ENCODE peak calls at places on chromosome 1, in six cellular contexts. J is body of pancreas, U is cardiac fibroblast, X is adrenal gland, G is bronchial epithelial cell, Y is Panc1. T is an unnamed sample.

GRCh38 chr1:23477359-23478144 is 6.4 kb downstream of the ASAP3 start:
- DNase-seq in Y (no peak), G (peak; percentile 63), U (no peak), J (no peak), X (no peak), T (no peak)

GRCh38 chr1:13593511-13594131 is 10.0 kb downstream of the PDPN start:
- DNase-seq in J (peak; percentile 56), G (peak; percentile 97), Y (no peak), X (peak; percentile 23), U (peak; percentile 90), T (no peak)

GRCh38 chr1:188937965-188938551 is 1539.6 kb downstream of the BRINP3 start:
- DNase-seq in X (no peak), Y (peak; percentile 12), J (no peak), U (no peak), G (no peak), T (no peak)

GRCh38 chr1:119587328-119587727 is 60.7 kb downstream of the ZNF697 start:
- DNase-seq in Y (no peak), U (peak; percentile 46), G (no peak), J (no peak), X (peak; percentile 73), T (no peak)

GRCh38 chr1:160428655-160429054 is 28.3 kb downstream of the VANGL2 start:
- DNase-seq in G (peak; percentile 54), U (peak; percentile 61), J (peak; percentile 77), Y (no peak), X (peak; percentile 61), T (no peak)

GRCh38 chr1:18328803-18329202 is 151.9 kb upstream of the KLHDC7A start:
- DNase-seq in G (no peak), J (no peak), U (no peak), X (no peak), Y (no peak), T (no peak)

GRCh38 chr1:32753532-32754281 is 51.1 kb upstream of the SYNC start:
- DNase-seq in G (peak; percentile 59), U (peak; percentile 39), Y (no peak), X (peak; percentile 80), J (peak; percentile 84), T (peak; percentile 90)

GRCh38 chr1:234823191-234824176 is 213.5 kb upstream of the IRF2BP2 start:
- DNase-seq in G (no peak), J (peak; percentile 34), U (no peak), Y (no peak), X (no peak), T (no peak)

GRCh38 chr1:153614189-153614900 is 1.4 kb upstream of the S100A16 start:
- DNase-seq in J (no peak), U (no peak), X (no peak), Y (no peak), G (peak; percentile 14), T (no peak)

GRCh38 chr1:243850013-243850367 is at the start of gene AKT3:
- DNase-seq in Y (no peak), G (no peak), X (peak; percentile 87), U (no peak), J (no peak), T (no peak)

GRCh38 chr1:64966158-64966963 is at the start of gene JAK1:
- DNase-seq in Y (no peak), U (peak; percentile 72), G (peak; percentile 43), X (peak; percentile 85), J (peak; percentile 87), T (peak; percentile 90)

GRCh38 chr1:203280061-203280460 is 25.3 kb upstream of the BTG2 start:
- DNase-seq in J (no peak), U (no peak), G (no peak), Y (no peak), X (no peak), T (no peak)

GRCh38 chr1:168180148-168180524 is 1.4 kb downstream of the TIPRL start:
- DNase-seq in U (no peak), X (no peak), J (no peak), Y (no peak), G (no peak), T (no peak)

GRCh38 chr1:29325675-29326074 is 89.4 kb downstream of the PTPRU start:
- DNase-seq in J (no peak), X (no peak), G (no peak), U (no peak), Y (no peak), T (no peak)

DNA sequence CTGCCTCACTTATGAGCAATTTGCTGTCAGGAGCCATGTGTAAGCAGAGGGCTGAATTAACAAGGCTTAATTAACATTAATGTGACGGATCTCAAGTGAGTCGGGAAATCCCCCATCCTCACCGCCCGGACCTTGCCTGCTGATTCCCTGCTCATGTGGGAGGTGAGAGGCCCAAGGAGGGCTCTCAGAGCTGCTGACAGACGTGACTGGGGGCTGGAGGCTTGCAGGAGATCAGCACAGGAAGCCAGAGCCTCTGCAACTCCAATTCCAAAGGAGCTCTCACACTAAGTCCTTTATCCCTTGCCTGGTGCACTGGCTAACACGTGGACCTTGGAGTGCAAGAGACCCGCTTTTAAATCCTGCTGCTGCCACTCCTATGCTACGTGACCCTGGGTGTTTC is 19.4 kb downstream of the LRP8 start:
- DNase-seq in J (no peak), G (no peak), X (no peak), U (no peak), Y (no peak), T (no peak)
- TF ChIP-seq CTCF in J (no peak), G (no peak), X (no peak), U (no peak), Y (no peak), T (no peak)

DNA sequence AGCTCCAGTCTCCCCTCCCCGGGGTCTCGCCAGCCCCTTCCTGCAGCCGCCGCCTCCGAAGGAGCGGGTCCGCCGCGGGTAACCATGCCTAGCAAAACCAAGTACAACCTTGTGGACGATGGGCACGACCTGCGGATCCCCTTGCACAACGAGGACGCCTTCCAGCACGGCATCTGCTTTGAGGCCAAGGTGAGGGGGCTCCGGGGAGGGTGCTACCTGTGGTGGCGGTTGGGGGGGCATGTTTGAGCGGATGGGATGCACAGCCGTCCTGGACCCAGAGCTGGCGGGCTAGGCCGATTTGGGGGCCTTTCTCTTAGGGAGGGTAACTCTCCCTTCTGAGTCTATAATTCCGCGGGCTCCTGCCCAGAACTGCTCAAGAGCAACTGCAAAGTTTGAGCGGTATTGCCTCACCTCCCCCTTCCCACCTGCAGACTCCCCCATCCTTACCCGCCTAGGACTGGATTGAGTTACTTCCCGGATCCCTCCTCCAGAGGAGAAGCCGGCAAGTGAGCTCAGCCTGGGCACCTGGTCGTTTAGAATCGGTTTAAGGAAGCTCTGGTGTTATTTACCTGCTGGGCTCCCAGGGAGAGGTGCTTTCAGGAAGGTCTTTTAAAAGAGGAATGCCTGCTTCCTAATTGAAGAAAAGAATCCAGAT is 730 bp downstream of the NOS1AP start:
- DNase-seq in J (peak; percentile 65), X (peak; percentile 30), G (no peak), U (no peak), Y (no peak), T (peak; percentile 71)
- TF ChIP-seq CTCF in J (no peak), X (no peak), G (no peak), U (no peak), Y (no peak), T (no peak)

GRCh38 chr1:35284852-35285251 is 16.3 kb downstream of the ZMYM4 start:
- DNase-seq in X (no peak), G (no peak), Y (no peak), U (no peak), J (no peak), T (no peak)

GRCh38 chr1:35290452-35290851 is 21.9 kb downstream of the ZMYM4 start:
- DNase-seq in Y (no peak), X (no peak), U (no peak), G (no peak), J (no peak), T (no peak)

GRCh38 chr1:35282172-35282571 is 13.7 kb downstream of the ZMYM4 start:
- DNase-seq in X (no peak), J (no peak), Y (no peak), G (no peak), U (no peak), T (no peak)

GRCh38 chr1:35288761-35289160 is 20.3 kb downstream of the ZMYM4 start:
- DNase-seq in Y (no peak), U (peak; percentile 73), X (no peak), J (no peak), G (peak; percentile 45), T (no peak)

GRCh38 chr1:35287807-35288640 is 19.5 kb downstream of the ZMYM4 start:
- DNase-seq in J (no peak), Y (no peak), U (peak; percentile 83), X (no peak), G (peak; percentile 63), T (no peak)
- TF ChIP-seq CTCF in J (no peak), Y (no peak), U (no peak), X (no peak), G (no peak), T (no peak)

GRCh38 chr1:226708342-226708780 is 30.7 kb downstream of the ITPKB start:
- DNase-seq in X (no peak), Y (no peak), U (peak; percentile 92), J (no peak), G (peak; percentile 80), T (no peak)
- TF ChIP-seq CTCF in X (no peak), Y (no peak), U (no peak), J (no peak), G (no peak), T (no peak)

DNA sequence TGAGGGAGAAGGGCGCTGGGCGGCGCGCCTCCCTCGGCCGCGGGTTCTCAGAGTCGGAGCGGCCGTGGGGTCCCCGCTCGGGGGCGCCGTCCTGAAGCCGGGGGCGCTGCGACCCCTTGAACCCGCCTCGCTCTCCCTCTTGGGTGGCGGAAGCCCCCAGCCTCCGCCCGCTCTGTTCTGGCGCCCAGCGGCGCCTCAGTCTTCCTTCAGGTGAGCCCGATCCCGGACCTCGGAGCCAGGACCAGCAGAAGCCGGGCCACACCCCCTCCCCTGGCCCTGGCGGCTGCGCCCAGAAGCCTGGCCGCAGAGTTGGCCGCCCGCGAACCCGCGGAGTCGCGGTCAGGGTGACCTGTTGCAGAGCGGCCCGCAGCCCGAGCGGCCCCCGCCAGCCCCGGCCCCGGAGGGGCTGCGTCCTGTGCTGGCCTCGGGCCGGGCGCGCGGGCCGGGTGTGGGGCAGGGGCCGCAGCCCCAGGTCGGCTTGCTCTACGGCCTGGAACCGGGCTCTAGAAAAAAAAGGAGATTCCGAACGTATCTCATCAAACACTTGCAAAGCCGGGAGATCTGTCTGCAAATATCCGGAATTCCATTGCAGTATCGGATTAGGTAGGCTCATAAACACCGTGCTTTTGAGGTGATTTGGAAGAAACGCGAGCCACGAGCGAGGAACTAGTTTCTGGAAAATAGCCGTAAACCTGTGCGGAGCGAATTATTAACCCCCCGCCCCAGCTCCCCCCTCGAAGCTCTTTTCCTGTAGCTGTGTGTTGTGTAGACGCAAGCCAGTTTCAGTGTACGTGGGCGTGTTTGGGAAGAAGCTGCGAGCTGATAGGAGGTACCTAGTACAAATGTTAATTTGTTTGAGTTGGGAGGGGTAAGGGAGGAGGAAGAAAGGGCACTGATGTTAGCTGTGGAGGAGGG is 816 bp downstream of the RALGPS2 start:
- DNase-seq in U (peak; percentile 75), J (peak; percentile 95), G (peak; percentile 90), Y (peak; percentile 30), X (peak; percentile 85), T (peak; percentile 73)
- TF ChIP-seq CTCF in U (no peak), J (no peak), G (peak; percentile 5), Y (peak; percentile 30), X (no peak), T (peak; percentile 35)